ENCODE peak calls at places on chromosomes 1 and 21, in six cellular contexts. M is astrocyte, J is HFF-Myc, B is nephron progenitor cell, Q is MCF 10A, W is breast epithelium. U is an unnamed sample.
A peak's percentile ranks its signal among the peaks of the same experiment; 100 is the strongest.

GRCh38 chr1:76659171-76659940 is 207.9 kb upstream of the ST6GALNAC5 start:
- DNase-seq in M (peak; percentile 34), J (no peak), B (no peak), Q (peak; percentile 39), W (no peak), U (no peak)

GRCh38 chr1:9166289-9167235 is 37.7 kb upstream of the GPR157 start:
- DNase-seq in M (peak; percentile 87), J (no peak), B (no peak), Q (no peak), W (no peak), U (no peak)

GRCh38 chr1:146034976-146035469 is 13.5 kb upstream of the HJV start:
- DNase-seq in M (peak; percentile 4), J (no peak), B (no peak), Q (peak; percentile 62), W (no peak), U (no peak)

GRCh38 chr1:44084998-44085675 is 33.5 kb upstream of the KLF17 start:
- DNase-seq in M (peak; percentile 78), J (peak; percentile 67), B (no peak), Q (peak; percentile 60), W (no peak), U (no peak)

GRCh38 chr1:34166191-34167090 is 1.4 kb upstream of the CSMD2 start:
- DNase-seq in M (peak; percentile 16), J (no peak), B (peak; percentile 44), Q (no peak), W (no peak), U (no peak)

GRCh38 chr1:182114627-182115023 is 53.1 kb upstream of the ZNF648 start:
- DNase-seq in M (no peak), J (no peak), B (no peak), Q (no peak), W (no peak), U (no peak)

GRCh38 chr21:31873696-31874599 is 1.1 kb downstream of the HUNK start:
- DNase-seq in M (peak; percentile 12), J (no peak), B (peak; percentile 91), Q (no peak), W (no peak), U (no peak)

GRCh38 chr1:111217183-111217910 is 10.2 kb upstream of the CHI3L2 start:
- DNase-seq in M (no peak), J (no peak), B (no peak), Q (no peak), W (no peak), U (no peak)

GRCh38 chr1:151368000-151368744 is 4.3 kb downstream of the SELENBP1 start:
- DNase-seq in M (no peak), J (no peak), B (no peak), Q (no peak), W (no peak), U (no peak)

DNA sequence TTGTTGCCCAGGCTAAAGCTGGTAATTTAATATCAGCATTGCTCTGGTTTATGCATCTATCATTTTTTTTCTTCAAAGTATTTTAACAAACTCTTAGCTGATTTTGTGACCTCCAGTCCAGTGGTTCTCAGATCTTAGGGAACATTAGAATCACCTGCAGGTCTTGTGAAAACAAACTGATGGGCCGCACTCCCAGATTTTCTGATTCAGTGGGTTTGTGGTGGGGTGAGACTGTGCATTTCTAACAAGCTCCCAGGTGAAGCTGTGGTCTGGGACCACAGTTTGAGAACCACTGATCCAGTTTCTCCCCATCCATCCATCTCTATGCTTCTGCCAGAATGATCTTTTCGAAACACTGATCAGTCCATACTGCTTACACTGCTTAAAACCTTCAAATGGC is 305.7 kb upstream of the USP24 start:
- DNase-seq in M (no peak), J (no peak), B (no peak), Q (no peak), W (no peak), U (no peak)
- TF ChIP-seq CTCF in M (no peak), J (no peak), B (no peak), Q (no peak), W (no peak), U (no peak)

GRCh38 chr1:179293340-179294327 is at the start of gene SOAT1:
- DNase-seq in M (peak; percentile 82), J (peak; percentile 51), B (peak; percentile 97), Q (peak; percentile 90), W (peak; percentile 83), U (peak; percentile 93)
- TF ChIP-seq CTCF in M (no peak), J (peak; percentile 8), B (peak; percentile 9), Q (peak; percentile 16), W (no peak), U (peak; percentile 8)

GRCh38 chr1:227469708-227470107 is 93.6 kb upstream of the ZNF678 start:
- DNase-seq in M (no peak), J (no peak), B (no peak), Q (no peak), W (no peak), U (no peak)

GRCh38 chr1:227470688-227471087 is 92.7 kb upstream of the ZNF678 start:
- DNase-seq in M (no peak), J (no peak), B (no peak), Q (no peak), W (no peak), U (no peak)

GRCh38 chr1:227459977-227460376 is 103.4 kb upstream of the ZNF678 start:
- DNase-seq in M (no peak), J (no peak), B (no peak), Q (no peak), W (no peak), U (no peak)

GRCh38 chr1:227466039-227466645 is 97.2 kb upstream of the ZNF678 start:
- DNase-seq in M (no peak), J (no peak), B (no peak), Q (no peak), W (no peak), U (no peak)

GRCh38 chr1:227465256-227465655 is 98.1 kb upstream of the ZNF678 start:
- DNase-seq in M (no peak), J (no peak), B (no peak), Q (no peak), W (no peak), U (no peak)
- TF ChIP-seq CTCF in M (no peak), J (peak; percentile 8), B (no peak), Q (no peak), W (no peak), U (no peak)

DNA sequence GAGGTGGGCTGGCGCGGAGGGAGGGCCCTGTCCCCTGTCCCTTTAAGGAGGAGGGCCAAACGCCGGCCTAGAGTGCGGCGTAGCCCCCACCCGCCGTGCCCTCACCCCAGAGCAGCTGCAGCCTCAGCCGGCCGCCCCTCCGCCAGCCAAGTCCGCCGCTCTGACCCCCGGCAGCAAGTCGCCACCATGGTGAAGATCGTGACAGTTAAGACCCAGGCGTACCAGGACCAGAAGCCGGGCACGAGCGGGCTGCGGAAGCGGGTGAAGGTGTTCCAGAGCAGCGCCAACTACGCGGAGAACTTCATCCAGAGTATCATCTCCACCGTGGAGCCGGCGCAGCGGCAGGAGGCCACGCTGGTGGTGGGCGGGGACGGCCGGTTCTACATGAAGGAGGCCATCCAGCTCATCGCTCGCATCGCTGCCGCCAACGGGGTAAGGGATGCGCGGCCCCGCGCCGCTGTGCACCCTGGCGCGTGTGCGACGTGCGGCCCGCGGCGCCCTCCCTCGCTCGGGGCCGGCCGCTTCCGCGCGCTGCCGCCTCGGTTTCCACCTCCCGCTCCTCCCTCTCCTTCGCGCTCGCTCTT is at the start of gene PGM1:
- DNase-seq in M (peak; percentile 66), J (no peak), B (peak; percentile 85), Q (peak; percentile 72), W (peak; percentile 61), U (peak; percentile 70)
- TF ChIP-seq CTCF in M (no peak), J (no peak), B (no peak), Q (no peak), W (no peak), U (no peak)

DNA sequence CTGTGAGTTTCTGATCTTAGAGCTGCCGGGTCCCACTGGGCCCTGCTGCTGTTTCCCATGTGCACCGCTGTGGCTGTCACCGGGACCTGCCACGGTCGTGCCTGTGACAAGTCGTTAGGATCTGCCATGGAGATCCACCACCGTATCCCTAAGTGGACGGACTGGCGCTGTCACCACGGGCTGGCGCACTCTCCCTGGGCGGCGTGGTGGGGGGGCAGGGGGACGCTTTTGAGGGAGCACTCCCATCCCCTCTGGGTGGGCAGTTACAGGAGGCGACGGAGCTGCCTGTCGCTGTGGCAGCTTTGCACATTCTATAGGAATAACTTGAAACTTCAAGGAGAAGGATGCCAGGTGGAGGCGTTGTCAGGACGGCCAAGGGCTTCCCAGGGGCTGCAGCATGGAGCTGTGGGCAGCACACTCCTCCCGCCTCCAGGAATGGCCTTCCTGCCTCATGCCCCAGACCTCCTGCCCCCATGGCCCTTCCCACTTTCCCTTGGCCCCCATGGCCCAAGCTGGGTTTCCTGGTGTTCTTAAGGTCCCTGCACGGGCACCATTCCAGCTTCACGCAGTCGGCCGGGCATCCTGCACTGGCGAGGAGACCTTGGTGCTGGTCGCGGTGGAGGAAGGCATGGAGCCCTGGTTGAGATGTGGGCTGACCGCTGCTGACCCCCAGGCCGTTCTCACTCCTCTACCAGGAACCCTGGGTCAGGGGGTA is 85.2 kb downstream of the PRDM16 start:
- DNase-seq in M (no peak), J (no peak), B (no peak), Q (no peak), W (no peak), U (no peak)
- TF ChIP-seq CTCF in M (no peak), J (no peak), B (no peak), Q (no peak), W (no peak), U (no peak)

GRCh38 chr1:112516141-112516540 is 7.4 kb downstream of the WNT2B start:
- DNase-seq in M (no peak), J (no peak), B (no peak), Q (no peak), W (no peak), U (no peak)

GRCh38 chr1:112515311-112516009 is 6.7 kb downstream of the WNT2B start:
- DNase-seq in M (peak; percentile 62), J (no peak), B (peak; percentile 58), Q (peak; percentile 38), W (no peak), U (no peak)

GRCh38 chr1:112517646-112518045 is 8.9 kb downstream of the WNT2B start:
- DNase-seq in M (no peak), J (no peak), B (no peak), Q (no peak), W (no peak), U (no peak)

GRCh38 chr1:112518186-112518585 is 9.4 kb downstream of the WNT2B start:
- DNase-seq in M (no peak), J (no peak), B (no peak), Q (no peak), W (no peak), U (no peak)

DNA sequence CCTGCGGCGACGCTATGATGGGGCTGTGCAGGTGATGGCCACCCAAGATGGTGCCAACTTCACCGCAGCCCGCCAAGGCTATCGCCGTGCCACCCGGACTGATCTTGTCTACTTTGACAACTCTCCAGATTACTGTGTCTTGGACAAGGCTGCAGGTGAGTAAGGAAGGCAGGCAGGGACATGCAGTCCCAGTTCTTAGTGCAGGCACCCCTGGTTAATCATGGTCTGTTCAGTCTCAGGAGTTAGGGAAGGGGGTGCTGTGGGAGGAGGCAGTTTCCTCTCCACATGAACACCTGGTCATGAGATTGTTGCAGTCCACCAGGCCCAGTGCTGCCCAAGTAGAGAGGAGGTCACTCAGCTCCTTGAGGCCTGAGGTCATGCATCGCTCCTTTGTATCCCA is 8.5 kb downstream of the WNT2B start:
- DNase-seq in M (no peak), J (no peak), B (no peak), Q (no peak), W (no peak), U (no peak)
- TF ChIP-seq CTCF in M (no peak), J (no peak), B (no peak), Q (no peak), W (no peak), U (no peak)

U was measured in natural killer cell.